ENCODE peak calls at places on chromosome 13, in four cellular contexts. F is G401; W is fibroblast of lung; Z is activated CD4-positive, alpha-beta T cell treated with anti-CD3 and anti-CD28 coated beads, Interleukin-2, amount 10 ng/mL, durations not matched to agents 7 days and 5 days. O is an unnamed sample.

GRCh38 chr13:39777527-39778061 is 122.1 kb downstream of the COG6 start:
- DNase-seq in W (peak; percentile 77), F (no peak), Z (peak; percentile 37), O (no peak)

GRCh38 chr13:101711307-101712025 is 259.0 kb downstream of the ITGBL1 start:
- DNase-seq in F (no peak), Z (no peak), W (peak; percentile 21), O (no peak)

GRCh38 chr13:111202745-111203144 is 87.6 kb downstream of the ARHGEF7 start:
- DNase-seq in W (peak; percentile 82), F (peak; percentile 67), Z (no peak), O (no peak)

GRCh38 chr13:94968040-94968756 is 255.9 kb upstream of the SOX21 start:
- DNase-seq in Z (no peak), F (no peak), W (peak; percentile 7), O (no peak)

GRCh38 chr13:98528663-98529064 is 48.2 kb downstream of the STK24 start:
- DNase-seq in F (peak; percentile 85), Z (no peak), W (peak; percentile 43), O (no peak)

GRCh38 chr13:56166864-56167263 is 973.9 kb upstream of the PRR20A start:
- DNase-seq in W (no peak), F (no peak), Z (no peak), O (no peak)

GRCh38 chr13:31209172-31209818 is 9.5 kb downstream of the B3GLCT start:
- DNase-seq in F (peak; percentile 35), Z (no peak), W (peak; percentile 46), O (no peak)

GRCh38 chr13:34334984-34335661 is 517.2 kb downstream of the RFC3 start:
- DNase-seq in W (no peak), Z (no peak), F (peak; percentile 81), O (no peak)

GRCh38 chr13:21139374-21139773 is 37.0 kb downstream of the SKA3 start:
- DNase-seq in F (no peak), Z (no peak), W (no peak), O (no peak)

GRCh38 chr13:108950333-108951010 is 321.1 kb downstream of the MYO16 start:
- DNase-seq in F (no peak), Z (no peak), W (no peak), O (no peak)

GRCh38 chr13:67416047-67416925 is 186.2 kb upstream of the PCDH9 start:
- DNase-seq in F (no peak), W (peak; percentile 38), Z (no peak), O (no peak)

GRCh38 chr13:32150239-32150638 is 118.7 kb downstream of the FRY start:
- DNase-seq in Z (no peak), F (no peak), W (peak; percentile 64), O (no peak)

GRCh38 chr13:31236211-31236786 is 36.5 kb downstream of the B3GLCT start:
- DNase-seq in F (peak; percentile 15), Z (peak; percentile 8), W (peak; percentile 72), O (peak; percentile 3)

GRCh38 chr13:95301947-95302386 is 716 bp upstream of the ABCC4 start:
- DNase-seq in Z (peak; percentile 6), F (peak; percentile 25), W (peak; percentile 50), O (no peak)

GRCh38 chr13:41401371-41401770 is 56.0 kb upstream of the RGCC start:
- DNase-seq in Z (no peak), F (no peak), W (no peak), O (no peak)

GRCh38 chr13:79307433-79307861 is 98.6 kb downstream of the RBM26 start:
- DNase-seq in W (no peak), Z (no peak), F (no peak), O (no peak)

GRCh38 chr13:34900288-34900739 is 41.8 kb upstream of the NBEA start:
- DNase-seq in Z (no peak), F (no peak), W (no peak), O (no peak)

GRCh38 chr13:99991806-99992242 is 10.2 kb downstream of the ZIC2 start:
- DNase-seq in F (peak; percentile 51), Z (no peak), W (no peak), O (no peak)

GRCh38 chr13:61927648-61928047 is 512.0 kb upstream of the PCDH20 start:
- DNase-seq in F (no peak), Z (no peak), W (no peak), O (no peak)

GRCh38 chr13:56850852-56851251 is 289.9 kb upstream of the PRR20A start:
- DNase-seq in Z (no peak), F (no peak), W (no peak), O (no peak)

O was measured in CD8-positive, alpha-beta memory T cell.